ENCODE peak calls at places on chromosomes 4 and X, in nine cellular contexts. M, Q, W, U, C, B, F, V and Y are unnamed samples.

GRCh38 chr4:148445071-148445902 is 3.1 kb upstream of the NR3C2 start:
- DNase-seq in M (peak; percentile 82), Q (peak; percentile 55), W (peak; percentile 80), U (no peak), C (peak; percentile 42), B (peak; percentile 84), F (no peak), V (peak; percentile 73), Y (peak; percentile 74)

GRCh38 chrX:130124577-130124976 is 14.3 kb upstream of the ELF4 start:
- DNase-seq in M (no peak), Q (no peak), W (no peak), U (no peak), C (no peak), B (no peak), F (no peak), V (no peak), Y (no peak)

GRCh38 chr4:6337331-6337935 is 67.8 kb downstream of the WFS1 start:
- DNase-seq in M (no peak), Q (peak; percentile 5), W (no peak), U (no peak), C (peak; percentile 44), B (no peak), F (no peak), V (no peak), Y (no peak)

GRCh38 chr4:148376151-148376550 is 66.1 kb downstream of the NR3C2 start:
- DNase-seq in M (no peak), Q (peak; percentile 73), W (peak; percentile 57), U (no peak), C (no peak), B (no peak), F (peak; percentile 64), V (peak; percentile 55), Y (no peak)

GRCh38 chrX:40172169-40172979 is 74.6 kb upstream of the BCOR start:
- DNase-seq in M (peak; percentile 84), Q (no peak), W (peak; percentile 76), U (no peak), C (peak; percentile 58), B (peak; percentile 84), F (peak; percentile 58), V (peak; percentile 70), Y (no peak)

GRCh38 chrX:16914058-16914457 is 32.4 kb upstream of the REPS2 start:
- DNase-seq in M (no peak), Q (no peak), W (no peak), U (no peak), C (no peak), B (no peak), F (no peak), V (no peak), Y (no peak)

GRCh38 chr4:27040351-27040750 is 179.7 kb downstream of the STIM2 start:
- DNase-seq in M (no peak), Q (no peak), W (no peak), U (no peak), C (no peak), B (no peak), F (no peak), V (no peak), Y (no peak)

GRCh38 chr4:69707807-69708206 is 52.6 kb downstream of the SULT1B1 start:
- DNase-seq in M (no peak), Q (no peak), W (no peak), U (no peak), C (no peak), B (no peak), F (no peak), V (no peak), Y (no peak)

GRCh38 chr4:185359767-185360446 is 35.8 kb downstream of the LRP2BP start:
- DNase-seq in M (no peak), Q (no peak), W (no peak), U (no peak), C (no peak), B (no peak), F (peak; percentile 50), V (no peak), Y (no peak)

GRCh38 chr4:76058302-76058701 is 16.2 kb upstream of the ART3 start:
- DNase-seq in M (no peak), Q (no peak), W (no peak), U (no peak), C (no peak), B (no peak), F (no peak), V (no peak), Y (no peak)

GRCh38 chrX:110316351-110317078 is 1.4 kb downstream of the AMMECR1 start:
- DNase-seq in M (no peak), Q (peak; percentile 8), W (no peak), U (no peak), C (no peak), B (no peak), F (peak; percentile 17), V (no peak), Y (no peak)

GRCh38 chr4:74056858-74057562 is 18.5 kb upstream of the CXCL3 start:
- DNase-seq in M (no peak), Q (no peak), W (no peak), U (peak; percentile 63), C (no peak), B (no peak), F (peak; percentile 87), V (no peak), Y (no peak)

GRCh38 chrX:94937491-94937890 is 1263.5 kb downstream of the FAM133A start:
- DNase-seq in M (no peak), Q (no peak), W (no peak), U (no peak), C (no peak), B (no peak), F (no peak), V (no peak), Y (no peak)

DNA sequence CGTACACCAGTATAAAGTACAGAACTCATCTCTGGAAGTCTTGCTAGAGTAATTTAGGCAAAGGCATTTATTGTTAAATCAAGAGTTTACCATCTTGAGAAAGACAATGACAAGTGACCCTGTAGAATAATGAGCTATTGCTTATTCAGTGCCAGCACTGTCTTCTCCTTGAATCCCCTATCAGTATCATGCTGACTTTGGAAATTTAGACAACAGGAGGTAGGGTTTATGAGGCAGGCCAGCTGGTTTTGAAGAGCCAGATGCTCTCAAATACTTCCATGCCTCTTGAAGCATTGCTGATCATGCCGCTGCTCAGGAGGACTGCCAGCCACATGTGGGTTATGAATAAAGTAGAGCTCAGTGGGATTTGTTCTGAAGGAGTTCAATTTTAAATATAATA is 1730.1 kb upstream of the TENM3 start:
- DNase-seq in M (no peak), Q (no peak), W (no peak), U (no peak), C (no peak), B (no peak), F (no peak), V (no peak), Y (no peak)
- TF ChIP-seq CTCF in M (no peak), Q (no peak), W (no peak), U (no peak), C (no peak), B (no peak), F (no peak), V (no peak), Y (no peak)

GRCh38 chrX:27924718-27925117 is 56.5 kb downstream of the DCAF8L1 start:
- DNase-seq in M (no peak), Q (no peak), W (no peak), U (no peak), C (no peak), B (no peak), F (no peak), V (no peak), Y (no peak)

GRCh38 chrX:27915617-27916016 is 65.6 kb downstream of the DCAF8L1 start:
- DNase-seq in M (no peak), Q (no peak), W (no peak), U (no peak), C (no peak), B (no peak), F (peak; percentile 42), V (no peak), Y (no peak)

GRCh38 chrX:27924261-27924660 is 57.0 kb downstream of the DCAF8L1 start:
- DNase-seq in M (no peak), Q (no peak), W (no peak), U (no peak), C (no peak), B (no peak), F (no peak), V (no peak), Y (no peak)

GRCh38 chrX:27917713-27918500 is 63.3 kb downstream of the DCAF8L1 start:
- DNase-seq in M (no peak), Q (no peak), W (no peak), U (no peak), C (no peak), B (no peak), F (no peak), V (no peak), Y (no peak)

GRCh38 chrX:27918799-27919198 is 62.5 kb downstream of the DCAF8L1 start:
- DNase-seq in M (no peak), Q (no peak), W (no peak), U (no peak), C (no peak), B (no peak), F (peak; percentile 33), V (no peak), Y (no peak)
- TF ChIP-seq CTCF in M (no peak), Q (no peak), W (no peak), U (no peak), C (no peak), B (no peak), F (peak; percentile 21), V (no peak), Y (peak; percentile 31)

DNA sequence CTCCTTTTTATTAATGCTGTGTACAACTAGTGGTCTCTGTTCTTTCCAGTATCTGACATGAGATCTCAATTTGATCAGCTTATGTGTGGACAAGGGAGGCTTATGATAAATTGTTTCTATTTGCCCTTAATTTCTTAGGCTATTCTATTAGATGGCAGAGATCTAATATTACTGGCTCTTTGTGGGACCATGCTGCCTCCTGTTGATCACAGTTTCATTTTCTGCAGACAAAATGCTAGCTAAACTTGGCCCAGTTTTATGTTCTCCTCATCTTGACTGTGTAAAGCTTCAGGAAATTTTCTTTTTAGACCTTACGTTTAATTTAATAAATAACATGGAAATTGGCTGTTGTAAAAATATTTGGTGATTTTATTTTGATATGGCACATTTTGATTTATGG is 627.1 kb upstream of the AADAT start:
- DNase-seq in M (no peak), Q (no peak), W (no peak), U (no peak), C (no peak), B (no peak), F (peak; percentile 4), V (no peak), Y (no peak)
- TF ChIP-seq CTCF in M (no peak), Q (peak; percentile 42), W (no peak), U (no peak), C (no peak), B (no peak), F (peak; percentile 1), V (no peak), Y (no peak)

GRCh38 chrX:28659269-28659668 is 72.0 kb downstream of the IL1RAPL1 start:
- DNase-seq in M (no peak), Q (no peak), W (no peak), U (no peak), C (peak; percentile 3), B (no peak), F (no peak), V (no peak), Y (no peak)
- TF ChIP-seq CTCF in M (no peak), Q (peak; percentile 29), W (no peak), U (peak; percentile 8), C (peak; percentile 55), B (peak; percentile 19), F (no peak), V (no peak), Y (peak; percentile 61)